ENCODE peak calls at places on chromosomes 7 and 10, in four cellular contexts. One of them, this sample, is unnamed. For H3K36me3 and H3K9me3, the result is how much of the 10 kb centered on the place peaks cover.

GRCh38 chr7:49093218-49093617 is 168.9 kb downstream of the CDC14C start:
- DNase-seq in sigmoid colon: no peak
- DNase-seq in CD4-positive, CD25-positive, alpha-beta regulatory T cell: no peak
- DNase-seq in heart left ventricle: no peak
- DNase-seq in this sample: no peak

GRCh38 chr10:132516771-132517725 is 20.5 kb upstream of the INPP5A start:
- DNase-seq in heart left ventricle: peak
- DNase-seq in CD4-positive, CD25-positive, alpha-beta regulatory T cell: no peak
- DNase-seq in sigmoid colon: peak
- DNase-seq in this sample: peak

GRCh38 chr10:90935581-90936292 is 14.8 kb upstream of the ANKRD1 start:
- DNase-seq in heart left ventricle: no peak
- DNase-seq in sigmoid colon: no peak
- DNase-seq in CD4-positive, CD25-positive, alpha-beta regulatory T cell: no peak
- DNase-seq in this sample: peak

GRCh38 chr7:158110661-158111555 is 476.7 kb downstream of the PTPRN2 start:
- DNase-seq in CD4-positive, CD25-positive, alpha-beta regulatory T cell: no peak
- DNase-seq in sigmoid colon: no peak
- DNase-seq in heart left ventricle: no peak
- DNase-seq in this sample: peak

GRCh38 chr10:60350400-60350799 is 39.3 kb downstream of the ANK3 start:
- DNase-seq in sigmoid colon: no peak
- DNase-seq in heart left ventricle: no peak
- DNase-seq in CD4-positive, CD25-positive, alpha-beta regulatory T cell: no peak
- DNase-seq in this sample: no peak

GRCh38 chr10:12181065-12181775 is 14.5 kb downstream of the NUDT5 start:
- DNase-seq in heart left ventricle: no peak
- DNase-seq in sigmoid colon: no peak
- DNase-seq in CD4-positive, CD25-positive, alpha-beta regulatory T cell: peak
- DNase-seq in this sample: no peak

GRCh38 chr7:27917119-27917518 is 177.2 kb downstream of the TAX1BP1 start:
- DNase-seq in CD4-positive, CD25-positive, alpha-beta regulatory T cell: no peak
- DNase-seq in heart left ventricle: no peak
- DNase-seq in sigmoid colon: no peak
- DNase-seq in this sample: no peak

GRCh38 chr10:132840698-132841097 is 54.8 kb upstream of the NKX6-2 start:
- DNase-seq in heart left ventricle: no peak
- DNase-seq in sigmoid colon: no peak
- DNase-seq in CD4-positive, CD25-positive, alpha-beta regulatory T cell: no peak
- DNase-seq in this sample: no peak

GRCh38 chr10:112834661-112835060 is 115.4 kb upstream of the TCF7L2 start:
- DNase-seq in heart left ventricle: no peak
- DNase-seq in CD4-positive, CD25-positive, alpha-beta regulatory T cell: no peak
- DNase-seq in sigmoid colon: no peak
- DNase-seq in this sample: no peak

GRCh38 chr10:348456-348855 is 213.2 kb downstream of the ZMYND11 start:
- DNase-seq in CD4-positive, CD25-positive, alpha-beta regulatory T cell: no peak
- DNase-seq in heart left ventricle: no peak
- DNase-seq in sigmoid colon: peak
- DNase-seq in this sample: no peak

GRCh38 chr10:132311338-132311939 is 3.7 kb upstream of the STK32C start:
- DNase-seq in sigmoid colon: peak
- DNase-seq in heart left ventricle: no peak
- DNase-seq in CD4-positive, CD25-positive, alpha-beta regulatory T cell: no peak
- DNase-seq in this sample: no peak

GRCh38 chr10:70137927-70138883 is 5.6 kb upstream of the AIFM2 start:
- DNase-seq in CD4-positive, CD25-positive, alpha-beta regulatory T cell: no peak
- DNase-seq in sigmoid colon: peak
- DNase-seq in heart left ventricle: no peak
- DNase-seq in this sample: no peak

GRCh38 chr10:59831658-59832503 is 74.5 kb downstream of the CCDC6 start:
- DNase-seq in sigmoid colon: no peak
- DNase-seq in heart left ventricle: no peak
- DNase-seq in CD4-positive, CD25-positive, alpha-beta regulatory T cell: no peak
- DNase-seq in this sample: no peak

GRCh38 chr10:43931308-43931930 is 282.7 kb upstream of the ZNF32 start:
- DNase-seq in CD4-positive, CD25-positive, alpha-beta regulatory T cell: no peak
- DNase-seq in heart left ventricle: no peak
- DNase-seq in sigmoid colon: no peak
- DNase-seq in this sample: no peak

GRCh38 chr7:159116581-159117339 is 27.9 kb downstream of the VIPR2 start:
- DNase-seq in CD4-positive, CD25-positive, alpha-beta regulatory T cell: no peak
- DNase-seq in heart left ventricle: no peak
- DNase-seq in sigmoid colon: no peak
- DNase-seq in this sample: no peak

GRCh38 chr10:100656479-100656878 is 88.9 kb upstream of the PAX2 start:
- DNase-seq in heart left ventricle: no peak
- DNase-seq in sigmoid colon: no peak
- DNase-seq in CD4-positive, CD25-positive, alpha-beta regulatory T cell: no peak
- DNase-seq in this sample: no peak

GRCh38 chr7:79684384-79684783 is 230.9 kb upstream of the MAGI2 start:
- DNase-seq in heart left ventricle: no peak
- DNase-seq in CD4-positive, CD25-positive, alpha-beta regulatory T cell: no peak
- DNase-seq in sigmoid colon: no peak
- DNase-seq in this sample: no peak

GRCh38 chr7:38476764-38477163 is 154.4 kb downstream of the AMPH start:
- DNase-seq in heart left ventricle: no peak
- DNase-seq in sigmoid colon: no peak
- DNase-seq in CD4-positive, CD25-positive, alpha-beta regulatory T cell: no peak
- DNase-seq in this sample: no peak

GRCh38 chr7:27700501-27700900 is 37.8 kb upstream of the HIBADH start:
- DNase-seq in CD4-positive, CD25-positive, alpha-beta regulatory T cell: no peak
- DNase-seq in sigmoid colon: no peak
- DNase-seq in heart left ventricle: no peak
- DNase-seq in this sample: no peak

GRCh38 chr7:139572704-139573395 is 49.4 kb downstream of the CLEC2L start:
- DNase-seq in heart left ventricle: no peak
- DNase-seq in sigmoid colon: no peak
- DNase-seq in CD4-positive, CD25-positive, alpha-beta regulatory T cell: no peak
- DNase-seq in this sample: no peak

GRCh38 chr10:101972761-101973160 is 83.2 kb downstream of the ARMH3 start:
- DNase-seq in sigmoid colon: no peak
- DNase-seq in CD4-positive, CD25-positive, alpha-beta regulatory T cell: no peak
- DNase-seq in heart left ventricle: no peak
- DNase-seq in this sample: no peak
- H3K36me3 ChIP-seq in sigmoid colon: under half
- H3K36me3 ChIP-seq in CD4-positive, CD25-positive, alpha-beta regulatory T cell: under half
- H3K36me3 ChIP-seq in heart left ventricle: half or more
- H3K36me3 ChIP-seq in this sample: under half

GRCh38 chr10:103188853-103189252 is 4.2 kb downstream of the NT5C2 start:
- DNase-seq in CD4-positive, CD25-positive, alpha-beta regulatory T cell: no peak
- DNase-seq in sigmoid colon: no peak
- DNase-seq in heart left ventricle: no peak
- DNase-seq in this sample: no peak

GRCh38 chr10:103181244-103181643 is 11.8 kb downstream of the NT5C2 start:
- DNase-seq in CD4-positive, CD25-positive, alpha-beta regulatory T cell: no peak
- DNase-seq in sigmoid colon: no peak
- DNase-seq in heart left ventricle: peak
- DNase-seq in this sample: no peak

GRCh38 chr10:103180491-103180890 is 12.6 kb downstream of the NT5C2 start:
- DNase-seq in CD4-positive, CD25-positive, alpha-beta regulatory T cell: no peak
- DNase-seq in sigmoid colon: no peak
- DNase-seq in heart left ventricle: no peak
- DNase-seq in this sample: no peak

GRCh38 chr10:103186128-103186527 is 6.9 kb downstream of the NT5C2 start:
- DNase-seq in sigmoid colon: no peak
- DNase-seq in heart left ventricle: no peak
- DNase-seq in CD4-positive, CD25-positive, alpha-beta regulatory T cell: no peak
- DNase-seq in this sample: no peak

DNA sequence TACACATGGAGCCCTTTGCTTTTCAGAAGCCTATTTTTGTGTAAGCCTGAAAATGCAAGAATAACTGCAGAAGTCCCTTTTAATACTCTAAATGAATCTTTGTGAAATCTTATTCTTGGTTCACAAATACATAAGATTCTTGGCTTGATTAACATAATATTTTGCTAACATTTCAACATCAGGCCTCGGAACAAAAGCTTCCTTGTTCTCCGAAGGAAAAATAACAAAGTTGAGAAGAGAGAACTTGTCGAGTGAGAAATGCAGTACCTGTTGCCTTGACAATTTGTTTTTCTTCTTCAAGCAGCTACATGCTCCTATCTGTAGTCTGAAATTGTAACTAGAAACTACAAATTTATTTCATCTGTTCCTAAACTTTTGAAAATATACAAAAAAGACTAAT is 8.5 kb downstream of the NT5C2 start:
- DNase-seq in CD4-positive, CD25-positive, alpha-beta regulatory T cell: no peak
- DNase-seq in heart left ventricle: no peak
- DNase-seq in sigmoid colon: no peak
- DNase-seq in this sample: no peak
- H3K4me3 ChIP-seq in CD4-positive, CD25-positive, alpha-beta regulatory T cell: no peak
- H3K4me3 ChIP-seq in heart left ventricle: no peak
- H3K4me3 ChIP-seq in sigmoid colon: no peak
- H3K4me3 ChIP-seq in this sample: no peak

GRCh38 chr10:36886303-36886891 is 239.0 kb upstream of the ANKRD30A start:
- DNase-seq in CD4-positive, CD25-positive, alpha-beta regulatory T cell: no peak
- DNase-seq in heart left ventricle: no peak
- DNase-seq in sigmoid colon: no peak
- DNase-seq in this sample: no peak

GRCh38 chr10:36888925-36889573 is 236.3 kb upstream of the ANKRD30A start:
- DNase-seq in sigmoid colon: no peak
- DNase-seq in heart left ventricle: no peak
- DNase-seq in CD4-positive, CD25-positive, alpha-beta regulatory T cell: no peak
- DNase-seq in this sample: no peak

GRCh38 chr10:36882781-36883180 is 242.6 kb upstream of the ANKRD30A start:
- DNase-seq in heart left ventricle: no peak
- DNase-seq in CD4-positive, CD25-positive, alpha-beta regulatory T cell: no peak
- DNase-seq in sigmoid colon: no peak
- DNase-seq in this sample: no peak

GRCh38 chr10:36880898-36881297 is 244.5 kb upstream of the ANKRD30A start:
- DNase-seq in heart left ventricle: no peak
- DNase-seq in sigmoid colon: no peak
- DNase-seq in CD4-positive, CD25-positive, alpha-beta regulatory T cell: no peak
- DNase-seq in this sample: no peak

DNA sequence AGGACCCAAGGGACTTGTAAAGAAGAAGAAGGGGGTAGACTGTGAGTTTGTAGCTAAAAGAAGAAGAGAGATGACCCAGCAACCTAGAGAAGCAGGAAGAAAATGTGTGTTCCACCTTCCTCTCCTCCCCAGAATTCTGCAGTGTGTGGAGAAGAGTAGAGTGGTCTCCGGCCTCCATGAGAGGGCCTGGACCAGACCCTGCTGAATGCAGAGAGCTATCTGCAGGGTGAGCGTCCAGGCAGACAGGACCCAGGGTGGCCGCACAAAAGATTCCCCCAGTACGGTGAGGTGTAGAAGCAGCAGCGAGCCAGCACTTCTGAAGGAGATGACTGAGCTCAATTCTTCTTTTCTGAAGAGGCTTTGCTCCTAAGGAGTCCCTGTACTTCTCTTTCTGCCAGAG is 239.7 kb upstream of the ANKRD30A start:
- DNase-seq in sigmoid colon: no peak
- DNase-seq in heart left ventricle: no peak
- DNase-seq in CD4-positive, CD25-positive, alpha-beta regulatory T cell: no peak
- DNase-seq in this sample: no peak
- H3K9me3 ChIP-seq in sigmoid colon: under half
- H3K9me3 ChIP-seq in heart left ventricle: under half
- H3K9me3 ChIP-seq in CD4-positive, CD25-positive, alpha-beta regulatory T cell: under half
- H3K9me3 ChIP-seq in this sample: under half

DNA sequence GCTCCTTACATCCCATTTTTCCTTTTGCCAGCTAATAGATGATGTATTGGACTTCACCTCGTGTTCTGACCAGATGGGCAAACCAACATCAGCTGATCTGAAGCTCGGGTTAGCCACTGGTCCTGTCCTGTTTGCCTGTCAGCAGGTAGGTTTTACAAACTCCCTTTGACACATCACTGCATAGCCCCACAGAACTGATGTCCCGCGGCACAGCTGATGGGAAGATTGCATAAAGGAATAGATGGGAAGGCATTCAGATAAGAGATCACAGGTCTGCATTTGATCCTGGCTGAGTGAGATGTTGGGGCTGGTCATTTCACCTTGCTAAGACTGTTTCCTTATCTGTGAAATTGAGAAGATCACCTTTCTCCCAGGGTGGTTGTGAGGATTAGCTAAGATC is 37.9 kb downstream of the PDSS1 start:
- DNase-seq in CD4-positive, CD25-positive, alpha-beta regulatory T cell: no peak
- DNase-seq in sigmoid colon: no peak
- DNase-seq in heart left ventricle: no peak
- DNase-seq in this sample: no peak
- H3K36me3 ChIP-seq in CD4-positive, CD25-positive, alpha-beta regulatory T cell: under half
- H3K36me3 ChIP-seq in sigmoid colon: under half
- H3K36me3 ChIP-seq in heart left ventricle: half or more
- H3K36me3 ChIP-seq in this sample: half or more

GRCh38 chr10:22344781-22345300 is 455 bp upstream of the SPAG6 start:
- DNase-seq in heart left ventricle: no peak
- DNase-seq in CD4-positive, CD25-positive, alpha-beta regulatory T cell: no peak
- DNase-seq in sigmoid colon: no peak
- DNase-seq in this sample: no peak
- H3K4me3 ChIP-seq in heart left ventricle: no peak
- H3K4me3 ChIP-seq in CD4-positive, CD25-positive, alpha-beta regulatory T cell: no peak
- H3K4me3 ChIP-seq in sigmoid colon: no peak
- H3K4me3 ChIP-seq in this sample: no peak

GRCh38 chr7:77824636-77825035 is 26.1 kb downstream of the PHTF2 start:
- DNase-seq in heart left ventricle: no peak
- DNase-seq in CD4-positive, CD25-positive, alpha-beta regulatory T cell: no peak
- DNase-seq in sigmoid colon: no peak
- DNase-seq in this sample: no peak
- H3K9me3 ChIP-seq in heart left ventricle: under half
- H3K9me3 ChIP-seq in CD4-positive, CD25-positive, alpha-beta regulatory T cell: under half
- H3K9me3 ChIP-seq in sigmoid colon: under half
- H3K9me3 ChIP-seq in this sample: under half

This sample was measured in SJSA1.